ENCODE peak calls at places on chromosome 18, in four cellular contexts. L is K562, Y is HepG2, H is GM12878. M is an unnamed sample.

GRCh38 chr18:79574938-79575525 is 104.6 kb upstream of the CTDP1 start:
- DNase-seq in L (no peak), Y (no peak), H (no peak), M (no peak)

GRCh38 chr18:2337552-2338141 is 233.7 kb downstream of the METTL4 start:
- DNase-seq in L (peak), Y (peak), H (no peak), M (peak)

GRCh38 chr18:79912409-79912991 is 39.0 kb downstream of the SLC66A2 start:
- DNase-seq in L (no peak), Y (no peak), H (no peak), M (no peak)

GRCh38 chr18:22470511-22471181 is 52.9 kb upstream of the CTAGE1 start:
- DNase-seq in L (no peak), Y (no peak), H (no peak), M (no peak)

GRCh38 chr18:64259871-64260270 is 111.0 kb upstream of the LINC00305 start:
- DNase-seq in L (no peak), Y (no peak), H (no peak), M (no peak)

GRCh38 chr18:37565138-37565984 is at the start of gene CELF4:
- DNase-seq in L (no peak), Y (no peak), H (no peak), M (peak)

GRCh38 chr18:3114456-3114855 is 101.5 kb upstream of the LPIN2 start:
- DNase-seq in L (no peak), Y (no peak), H (no peak), M (no peak)

GRCh38 chr18:46297621-46298020 is 193.4 kb downstream of the HAUS1 start:
- DNase-seq in L (no peak), Y (no peak), H (no peak), M (no peak)

GRCh38 chr18:57052759-57053158 is 94.1 kb upstream of the BOD1L2 start:
- DNase-seq in L (no peak), Y (no peak), H (no peak), M (no peak)

GRCh38 chr18:8823530-8823929 is 118.2 kb downstream of the MTCL1 start:
- DNase-seq in L (no peak), Y (no peak), H (no peak), M (no peak)

GRCh38 chr18:23401400-23402347 is 51.4 kb upstream of the RIOK3 start:
- DNase-seq in L (no peak), Y (peak), H (no peak), M (peak)

GRCh38 chr18:69636529-69637301 is 236.0 kb downstream of the DOK6 start:
- DNase-seq in L (no peak), Y (peak), H (no peak), M (peak)

GRCh38 chr18:28735731-28736130 is 558.8 kb upstream of the CDH2 start:
- DNase-seq in L (no peak), Y (no peak), H (no peak), M (no peak)

GRCh38 chr18:72041313-72042032 is 502.7 kb downstream of the CBLN2 start:
- DNase-seq in L (no peak), Y (no peak), H (no peak), M (no peak)

GRCh38 chr18:65659312-65659711 is 91.5 kb upstream of the CDH7 start:
- DNase-seq in L (no peak), Y (no peak), H (no peak), M (no peak)

GRCh38 chr18:79986726-79987125 is 1.6 kb downstream of the TXNL4A start:
- DNase-seq in L (no peak), Y (no peak), H (no peak), M (no peak)

GRCh38 chr18:63131106-63131943 is 188.2 kb downstream of the BCL2 start:
- DNase-seq in L (peak), Y (peak), H (no peak), M (peak)
- TF ChIP-seq ETV6 in L (no peak), Y (no peak), H (no peak), M (no peak)

GRCh38 chr18:10074122-10074521 is 160.3 kb downstream of the VAPA start:
- DNase-seq in L (no peak), Y (no peak), H (no peak), M (no peak)
- TF ChIP-seq ETV6 in L (no peak), Y (no peak), H (no peak), M (no peak)

GRCh38 chr18:52319423-52319822 is 20.6 kb upstream of the DCC start:
- DNase-seq in L (no peak), Y (no peak), H (no peak), M (no peak)
- TF ChIP-seq ETV6 in L (no peak), Y (no peak), H (no peak), M (no peak)

DNA sequence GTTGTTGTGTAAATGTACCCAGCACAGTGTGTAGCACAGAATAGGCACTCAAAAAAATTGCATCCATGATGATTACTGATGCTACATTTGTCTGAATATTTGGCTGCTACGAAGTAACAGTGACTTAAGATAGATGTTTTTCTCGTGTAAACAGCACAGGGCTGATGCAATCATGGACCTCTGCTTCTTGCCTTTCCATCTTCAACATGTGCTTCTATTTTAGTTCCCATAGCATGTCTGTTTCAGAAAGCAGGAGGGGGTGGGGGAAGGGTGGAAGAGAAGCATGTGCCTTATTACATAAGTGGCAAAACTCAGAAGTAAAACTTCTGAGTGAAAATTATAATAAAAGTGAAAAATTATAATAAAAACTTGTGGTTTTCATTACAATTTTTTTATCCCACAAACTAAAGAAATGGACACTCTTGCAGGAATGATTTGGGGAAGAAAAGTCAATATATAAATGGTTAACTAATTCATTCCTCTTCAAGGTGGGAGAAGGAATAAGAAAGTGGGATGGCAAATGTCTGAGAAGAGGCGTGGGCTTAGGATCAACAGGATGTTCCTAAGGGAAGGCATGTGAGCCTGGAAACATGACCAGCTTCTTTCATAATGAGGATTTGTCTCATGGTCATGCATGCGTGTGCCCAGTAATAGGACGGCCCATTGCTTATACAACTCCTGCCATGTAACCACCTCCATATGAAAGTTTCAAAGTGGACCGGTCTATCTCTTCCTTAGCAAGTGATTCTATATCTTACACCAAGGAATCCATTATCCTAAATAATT is 27.2 kb downstream of the CCBE1 start:
- DNase-seq in L (no peak), Y (no peak), H (no peak), M (no peak)
- TF ChIP-seq ETV6 in L (no peak), Y (no peak), H (no peak), M (no peak)

DNA sequence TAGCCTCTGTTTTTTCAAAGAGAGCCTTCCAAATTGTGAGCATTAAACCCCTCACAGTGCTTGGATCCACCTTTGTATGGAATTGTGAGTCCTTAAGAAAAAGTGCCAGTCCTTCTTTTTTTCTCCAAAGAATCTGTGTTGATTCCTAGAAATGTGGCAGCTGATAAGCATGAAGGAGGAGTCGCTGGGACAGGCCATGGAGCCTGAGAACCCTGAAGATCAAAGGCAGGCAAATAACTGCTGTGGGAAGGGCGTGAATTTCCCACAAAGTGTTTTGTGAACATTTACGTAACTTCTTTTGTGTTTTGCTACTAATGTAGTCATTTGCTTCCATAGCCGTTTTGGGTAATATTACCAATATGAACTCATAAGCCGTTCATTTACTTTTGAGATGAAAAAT is 27.7 kb upstream of the CHMP1B start:
- DNase-seq in L (peak), Y (no peak), H (no peak), M (no peak)
- TF ChIP-seq ETV6 in L (no peak), Y (no peak), H (no peak), M (no peak)

DNA sequence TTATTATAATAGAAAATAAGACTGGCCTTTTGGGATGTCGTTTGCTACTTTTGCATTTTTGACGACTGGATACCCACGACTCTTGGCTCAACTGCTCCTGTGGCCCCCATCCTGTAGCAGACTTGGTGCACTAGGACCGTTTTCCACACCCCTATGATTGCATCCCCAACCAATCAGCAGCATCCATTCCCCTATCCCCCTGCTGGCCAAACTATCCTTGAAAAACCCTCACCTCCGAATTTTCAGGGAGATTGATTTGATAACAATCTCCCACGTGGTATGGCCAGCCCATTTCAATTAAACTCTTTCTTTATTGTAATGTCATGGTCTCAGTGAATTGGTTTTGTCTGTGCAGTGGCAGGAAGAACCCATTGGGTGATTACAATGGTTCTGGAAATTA is 37.9 kb upstream of the TTR start:
- DNase-seq in L (no peak), Y (no peak), H (no peak), M (no peak)
- TF ChIP-seq ETV6 in L (no peak), Y (no peak), H (no peak), M (no peak)

GRCh38 chr18:76446746-76447267 is 48.2 kb downstream of the ZNF516 start:
- DNase-seq in L (no peak), Y (no peak), H (no peak), M (no peak)

GRCh38 chr18:76447268-76447890 is 47.7 kb downstream of the ZNF516 start:
- DNase-seq in L (no peak), Y (no peak), H (no peak), M (no peak)

GRCh38 chr18:76449110-76449453 is 46.0 kb downstream of the ZNF516 start:
- DNase-seq in L (no peak), Y (no peak), H (no peak), M (no peak)

GRCh38 chr18:76450452-76450851 is 44.6 kb downstream of the ZNF516 start:
- DNase-seq in L (no peak), Y (no peak), H (no peak), M (no peak)

GRCh38 chr18:76448262-76449109 is 46.6 kb downstream of the ZNF516 start:
- DNase-seq in L (no peak), Y (no peak), H (no peak), M (no peak)
- TF ChIP-seq ETV6 in L (no peak), Y (no peak), H (no peak), M (no peak)